ENCODE peak calls at places on chromosomes 7 and 10, in eight cellular contexts. Y, L, Q, D, A, V, I and G are unnamed samples.

GRCh38 chr10:125159932-125160855 is at the start of gene CTBP2:
- DNase-seq in D (peak), I (no peak), L (peak), V (no peak), Q (peak), A (peak), Y (peak), G (peak)

GRCh38 chr10:5952731-5953385 is 24.5 kb downstream of the IL15RA start:
- DNase-seq in Q (no peak), A (no peak), I (no peak), L (no peak), Y (no peak), D (no peak), V (no peak), G (no peak)

GRCh38 chr10:75272896-75273295 is 37.1 kb upstream of the COMTD1 start:
- DNase-seq in L (no peak), A (peak), V (peak), D (no peak), I (no peak), Y (no peak), Q (no peak), G (no peak)

GRCh38 chr7:39199951-39200350 is 222.2 kb downstream of the POU6F2 start:
- DNase-seq in L (no peak), Y (no peak), D (no peak), I (no peak), V (no peak), Q (no peak), A (no peak), G (no peak)

GRCh38 chr10:87660484-87661133 is 931 bp downstream of the PAPSS2 start:
- DNase-seq in D (peak), L (no peak), A (peak), I (no peak), Q (peak), V (no peak), Y (no peak), G (no peak)

GRCh38 chr7:158991824-158992621 is 135.7 kb downstream of the DYNC2I1 start:
- DNase-seq in V (no peak), I (no peak), Q (no peak), A (no peak), D (no peak), Y (no peak), L (no peak), G (no peak)

GRCh38 chr10:130491698-130492050 is 355.5 kb downstream of the GLRX3 start:
- DNase-seq in V (no peak), A (no peak), Y (no peak), I (no peak), Q (no peak), D (no peak), L (no peak), G (no peak)

GRCh38 chr7:102306916-102307677 is 20.4 kb downstream of the SH2B2 start:
- DNase-seq in D (no peak), Y (no peak), Q (no peak), I (peak), L (no peak), A (peak), V (peak), G (peak)

GRCh38 chr10:89346264-89346971 is 18.6 kb downstream of the IFIT3 start:
- DNase-seq in A (peak), Y (no peak), L (no peak), I (no peak), V (peak), D (peak), Q (no peak), G (peak)

GRCh38 chr10:52135101-52135500 is 179.0 kb upstream of the DKK1 start:
- DNase-seq in L (no peak), I (no peak), D (no peak), A (no peak), V (no peak), Q (no peak), Y (no peak), G (no peak)

GRCh38 chr10:14673189-14673947 is 101.3 kb downstream of the FAM107B start:
- DNase-seq in A (no peak), I (no peak), V (no peak), Q (no peak), Y (no peak), D (no peak), L (no peak), G (no peak)

GRCh38 chr7:78769551-78770101 is 683.8 kb downstream of the MAGI2 start:
- DNase-seq in Q (no peak), Y (no peak), V (no peak), L (no peak), D (no peak), I (peak), A (no peak), G (peak)

GRCh38 chr7:6248581-6248980 is 23.8 kb downstream of the CYTH3 start:
- DNase-seq in A (no peak), Y (no peak), D (no peak), I (no peak), Q (no peak), L (no peak), V (no peak), G (peak)

GRCh38 chr10:3452234-3452633 is 279.7 kb upstream of the PITRM1 start:
- DNase-seq in V (no peak), A (no peak), Y (no peak), L (no peak), D (peak), Q (no peak), I (no peak), G (no peak)

GRCh38 chr10:72276421-72277339 is 3.0 kb downstream of the DDIT4 start:
- DNase-seq in Q (no peak), D (no peak), L (no peak), Y (peak), A (peak), V (peak), I (no peak), G (peak)

GRCh38 chr7:68314208-68314607 is 1284.1 kb upstream of the AUTS2 start:
- DNase-seq in Q (no peak), A (no peak), V (no peak), Y (no peak), D (no peak), L (no peak), I (no peak), G (no peak)

GRCh38 chr7:28536259-28536658 is 123.9 kb downstream of the CREB5 start:
- DNase-seq in V (no peak), D (no peak), Q (no peak), I (no peak), L (peak), Y (peak), A (peak), G (no peak)

GRCh38 chr10:31121074-31121685 is 89.5 kb upstream of the ZNF438 start:
- DNase-seq in V (no peak), Q (no peak), Y (no peak), A (no peak), I (no peak), D (no peak), L (peak), G (no peak)

GRCh38 chr10:31034041-31034918 is 2.6 kb upstream of the ZNF438 start:
- DNase-seq in Q (no peak), A (no peak), L (no peak), D (peak), V (no peak), Y (no peak), I (no peak), G (peak)

GRCh38 chr10:62025901-62026879 is 124.7 kb downstream of the ARID5B start:
- DNase-seq in V (no peak), L (no peak), Y (no peak), I (no peak), D (no peak), Q (no peak), A (no peak), G (no peak)

GRCh38 chr10:52316500-52316899 is 2.4 kb downstream of the DKK1 start:
- DNase-seq in D (peak), L (no peak), I (no peak), A (no peak), Q (no peak), V (no peak), Y (no peak), G (no peak)

DNA sequence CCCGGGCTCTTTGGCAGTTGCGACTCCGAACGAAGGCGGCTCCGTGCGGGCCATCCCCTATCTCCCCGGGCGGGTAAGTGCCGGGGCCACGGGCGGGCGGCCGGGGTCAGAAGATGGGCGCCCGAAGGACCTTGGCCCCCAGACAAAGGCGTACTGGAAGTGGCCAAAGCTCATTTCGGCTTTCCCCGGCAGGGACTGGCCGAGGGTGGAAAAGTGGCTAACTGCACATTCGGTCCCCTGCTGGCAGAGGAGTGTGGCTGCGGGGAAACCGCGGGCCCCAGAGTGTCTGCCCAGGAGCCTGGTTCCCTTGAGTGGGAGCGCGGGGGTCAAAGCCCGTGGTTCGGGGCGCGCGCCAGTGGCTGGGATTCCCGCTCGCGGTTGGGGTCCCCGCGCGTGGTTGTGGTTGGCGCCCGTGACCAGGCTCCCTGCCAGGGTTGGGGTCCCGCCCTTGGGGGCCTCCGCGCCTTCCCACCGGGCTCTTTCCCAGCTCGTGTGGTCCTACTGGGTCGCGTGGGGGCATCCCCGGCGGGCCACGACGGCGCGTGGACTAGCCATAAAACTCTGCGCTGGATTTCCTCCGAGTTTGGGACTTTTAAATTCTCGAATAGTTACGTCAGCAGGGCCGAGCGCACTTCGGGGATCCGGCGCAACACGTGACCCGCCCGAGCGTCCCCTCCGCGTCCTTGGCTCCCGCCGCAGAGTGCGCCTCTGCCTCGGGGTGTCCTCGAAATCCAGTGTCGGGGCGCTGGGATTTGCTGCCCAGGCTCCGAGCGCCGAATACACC is 124.4 kb downstream of the TACC2 start:
- DNase-seq in Y (peak), D (peak), Q (peak), I (no peak), L (peak), V (peak), A (peak), G (peak)
- TF ChIP-seq POLR2A in Y (peak), D (peak), Q (no peak), I (no peak), L (peak), V (peak), A (peak), G (no peak)

DNA sequence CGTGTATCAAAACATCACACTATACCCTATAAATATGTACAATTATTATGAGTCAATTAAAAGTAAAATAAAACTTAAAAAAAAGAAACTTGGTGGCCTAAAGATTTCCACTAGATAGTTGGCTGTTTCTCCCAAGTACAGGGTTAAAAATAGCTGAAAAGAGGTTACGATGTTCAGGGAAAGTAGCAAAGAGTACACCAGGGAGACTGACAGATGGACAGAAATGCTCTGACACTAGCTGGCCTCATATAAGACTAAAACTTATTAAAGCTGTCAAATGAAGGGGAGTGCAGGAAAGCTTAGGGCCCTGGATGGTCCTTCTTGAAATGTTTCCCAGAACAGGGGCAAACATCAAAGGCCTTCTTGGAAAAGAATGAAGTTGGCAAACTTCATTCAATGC is 51.3 kb downstream of the TCAF1 start:
- DNase-seq in Q (no peak), I (no peak), Y (no peak), L (no peak), V (no peak), D (no peak), A (no peak), G (no peak)
- TF ChIP-seq MAX in Q (no peak), I (no peak), Y (no peak), L (no peak), V (no peak), D (no peak), A (no peak), G (no peak)

GRCh38 chr7:98078197-98078870 is 28.3 kb upstream of the LMTK2 start:
- DNase-seq in I (no peak), Y (no peak), Q (no peak), A (no peak), V (no peak), L (no peak), D (no peak), G (no peak)
- TF ChIP-seq CTCF in I (no peak), Y (no peak), Q (no peak), A (no peak), V (no peak), L (no peak), D (no peak), G (no peak)

DNA sequence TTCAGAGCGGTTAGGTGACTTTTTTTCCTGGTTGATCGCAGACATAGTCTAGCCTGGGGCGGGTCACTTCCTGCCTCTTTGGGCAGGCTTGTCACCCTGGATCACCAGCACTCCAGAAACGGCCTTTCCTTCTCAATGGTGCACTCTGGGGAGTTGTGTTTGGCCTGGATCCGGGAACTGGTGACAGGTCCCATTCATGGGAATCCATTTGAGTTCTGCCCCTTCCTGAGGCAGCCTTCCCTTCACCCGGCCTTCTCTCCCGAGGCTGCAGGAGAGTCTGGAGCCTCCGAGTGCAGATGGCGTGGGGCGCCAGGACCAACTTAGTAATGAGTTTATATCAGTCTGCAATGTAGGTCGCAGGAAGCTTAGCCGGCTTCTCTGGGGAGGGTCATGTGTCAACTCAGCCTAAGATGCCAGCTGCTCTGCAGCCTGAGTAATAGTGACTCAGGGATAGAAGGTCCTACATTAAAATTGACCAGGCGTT is 54.2 kb downstream of the TACR2 start:
- DNase-seq in D (peak), I (no peak), A (peak), Y (no peak), V (no peak), L (no peak), Q (no peak), G (no peak)
- TF ChIP-seq POLR2A in D (no peak), I (no peak), A (no peak), Y (no peak), V (no peak), L (no peak), Q (no peak), G (no peak)

GRCh38 chr7:50069613-50070012 is 23.4 kb downstream of the ZPBP start:
- DNase-seq in Y (no peak), V (peak), Q (no peak), D (no peak), L (no peak), I (peak), A (no peak), G (peak)
- TF ChIP-seq MAX in Y (no peak), V (no peak), Q (no peak), D (no peak), L (no peak), I (no peak), A (no peak), G (no peak)

GRCh38 chr10:12730809-12731519 is 270.5 kb downstream of the CCDC3 start:
- DNase-seq in A (no peak), L (no peak), D (no peak), Q (no peak), Y (no peak), I (peak), V (no peak), G (no peak)

GRCh38 chr10:12726971-12727831 is 274.3 kb downstream of the CCDC3 start:
- DNase-seq in I (no peak), L (no peak), D (no peak), Q (no peak), A (no peak), V (no peak), Y (no peak), G (no peak)

GRCh38 chr10:12728569-12728968 is 272.9 kb downstream of the CCDC3 start:
- DNase-seq in A (no peak), V (no peak), L (no peak), Y (no peak), I (no peak), Q (no peak), D (no peak), G (no peak)

GRCh38 chr10:12727832-12728215 is 273.7 kb downstream of the CCDC3 start:
- DNase-seq in A (no peak), L (no peak), Y (no peak), I (no peak), Q (no peak), D (no peak), V (no peak), G (no peak)

GRCh38 chr10:12729885-12730284 is 271.6 kb downstream of the CCDC3 start:
- DNase-seq in A (no peak), I (no peak), Y (no peak), Q (peak), D (no peak), V (no peak), L (peak), G (peak)
- TF ChIP-seq CTCF in A (no peak), I (peak), Y (peak), Q (peak), D (peak), V (peak), L (peak), G (peak)

GRCh38 chr7:100049441-100050291 is at the start of gene ZSCAN21:
- DNase-seq in Q (peak), L (peak), I (peak), Y (peak), D (peak), A (peak), V (peak), G (peak)
- TF ChIP-seq POLR2A in Q (peak), L (peak), I (peak), Y (peak), D (peak), A (peak), V (peak), G (peak)

GRCh38 chr10:84715911-84716310 is 387.5 kb downstream of the CCSER2 start:
- DNase-seq in Q (peak), L (peak), D (peak), A (peak), I (no peak), V (peak), Y (peak), G (peak)
- TF ChIP-seq MAX in Q (no peak), L (peak), D (no peak), A (no peak), I (no peak), V (no peak), Y (no peak), G (peak)